ENCODE peak calls at places on chromosome 5, in eight cellular contexts. U is stimulated activated CD4-positive, alpha-beta T cell treated with anti-CD3 and anti-CD28 coated beads, Interleukin-1b, Interleukin-23, amount 100 ng/mL, for 24 hours; I is cardiac fibroblast; A is psoas muscle; R is progenitor cell of endocrine pancreas; D is posterior cingulate gyrus; E is prostate gland; W is NCI-H510A treated with DMSO at 0.1 percent for 48 hours. B is an unnamed sample.
A peak's percentile ranks its signal among the peaks of the same experiment; 100 is the strongest.

GRCh38 chr5:8845316-8845715 is 700.6 kb downstream of the SEMA5A start:
- DNase-seq in E (no peak), U (no peak), D (no peak), W (no peak), A (no peak), R (no peak), I (peak; percentile 74), B (no peak)

GRCh38 chr5:32753051-32753450 is 41.9 kb downstream of the NPR3 start:
- DNase-seq in E (no peak), I (peak; percentile 73), W (no peak), D (no peak), U (no peak), R (no peak), A (no peak), B (no peak)

GRCh38 chr5:143118222-143118621 is 285.3 kb downstream of the NR3C1 start:
- DNase-seq in R (no peak), D (no peak), U (no peak), I (no peak), E (no peak), A (no peak), W (no peak), B (no peak)

GRCh38 chr5:969421-969839 is 39.2 kb upstream of the NKD2 start:
- DNase-seq in D (no peak), W (no peak), I (peak; percentile 68), A (no peak), R (no peak), E (no peak), U (no peak), B (no peak)

GRCh38 chr5:129094924-129095797 is 612 bp downstream of the ISOC1 start:
- DNase-seq in E (peak; percentile 47), D (peak; percentile 87), U (no peak), A (peak; percentile 75), W (peak; percentile 28), R (peak; percentile 52), I (peak; percentile 64), B (peak; percentile 73)

GRCh38 chr5:134079748-134080581 is 34.5 kb upstream of the TCF7 start:
- DNase-seq in U (no peak), I (no peak), A (no peak), D (no peak), R (no peak), W (no peak), E (no peak), B (no peak)

GRCh38 chr5:1477341-1477740 is 32.1 kb upstream of the SLC6A3 start:
- DNase-seq in U (no peak), W (no peak), E (no peak), D (peak; percentile 82), R (no peak), I (no peak), A (peak; percentile 52), B (peak; percentile 79)

GRCh38 chr5:149561848-149562247 is 10.6 kb upstream of the CSNK1A1 start:
- DNase-seq in U (no peak), E (no peak), W (peak; percentile 25), D (no peak), R (no peak), I (peak; percentile 97), A (no peak), B (peak; percentile 17)

GRCh38 chr5:58153255-58153654 is 306.6 kb downstream of the PLK2 start:
- DNase-seq in U (no peak), W (no peak), A (no peak), R (no peak), E (no peak), I (peak; percentile 37), D (no peak), B (no peak)

GRCh38 chr5:6656680-6657079 is 23.4 kb downstream of the SRD5A1 start:
- DNase-seq in R (no peak), U (no peak), D (no peak), W (no peak), I (no peak), A (no peak), E (no peak), B (no peak)

GRCh38 chr5:98308231-98308630 is 465.2 kb upstream of the RGMB start:
- DNase-seq in W (no peak), E (no peak), I (no peak), U (no peak), D (no peak), A (no peak), R (no peak), B (no peak)

GRCh38 chr5:73764586-73764985 is 138.6 kb downstream of the ARHGEF28 start:
- DNase-seq in E (no peak), A (no peak), I (peak; percentile 94), D (no peak), U (no peak), W (no peak), R (no peak), B (no peak)

GRCh38 chr5:67648201-67648671 is 451.6 kb upstream of the CD180 start:
- DNase-seq in I (peak; percentile 70), U (no peak), W (peak; percentile 66), E (peak; percentile 92), A (peak; percentile 83), R (no peak), D (peak; percentile 77), B (peak; percentile 39)

GRCh38 chr5:77638763-77639451 is 394 bp upstream of the OTP start:
- DNase-seq in R (no peak), W (peak; percentile 66), U (no peak), E (no peak), A (no peak), D (peak; percentile 46), I (no peak), B (no peak)

GRCh38 chr5:156497816-156498215 is 170.9 kb downstream of the SGCD start:
- DNase-seq in W (no peak), R (no peak), D (no peak), U (no peak), A (no peak), I (no peak), E (no peak), B (no peak)

GRCh38 chr5:66538531-66538930 is 57.7 kb upstream of the MAST4 start:
- DNase-seq in D (no peak), U (no peak), I (peak; percentile 36), A (no peak), W (no peak), R (no peak), E (no peak), B (no peak)

GRCh38 chr5:56142620-56143431 is 90.3 kb downstream of the ANKRD55 start:
- DNase-seq in D (no peak), W (no peak), E (no peak), U (no peak), R (no peak), A (no peak), I (no peak), B (peak; percentile 49)

B was measured in body of pancreas.